ENCODE peak calls at places on chromosomes 16 and 17, in eight cellular contexts. A, T, O, L, U, H, E and Q are unnamed samples.

GRCh38 chr17:925846-926245 is 53.7 kb downstream of the NXN start:
- DNase-seq in A (no peak), T (no peak), O (no peak), L (no peak), U (no peak), H (no peak), E (no peak), Q (no peak)

GRCh38 chr17:32936894-32937500 is 9.0 kb downstream of the TMEM98 start:
- DNase-seq in A (peak), T (peak), O (peak), L (no peak), U (peak), H (peak), E (peak), Q (peak)

GRCh38 chr17:78268960-78269892 is 37.8 kb downstream of the TMEM235 start:
- DNase-seq in A (peak), T (no peak), O (peak), L (no peak), U (no peak), H (peak), E (no peak), Q (no peak)

GRCh38 chr16:10616744-10617640 is 36.6 kb upstream of the EMP2 start:
- DNase-seq in A (peak), T (no peak), O (peak), L (no peak), U (no peak), H (peak), E (peak), Q (no peak)

GRCh38 chr17:39612935-39613465 is 5.3 kb upstream of the NEUROD2 start:
- DNase-seq in A (no peak), T (no peak), O (no peak), L (no peak), U (no peak), H (no peak), E (no peak), Q (no peak)

GRCh38 chr16:11461595-11461990 is 116.3 kb downstream of the RMI2 start:
- DNase-seq in A (no peak), T (no peak), O (no peak), L (no peak), U (no peak), H (no peak), E (no peak), Q (no peak)

GRCh38 chr16:2040450-2041105 is 7.1 kb downstream of the NTHL1 start:
- DNase-seq in A (no peak), T (no peak), O (no peak), L (no peak), U (peak), H (no peak), E (peak), Q (no peak)

GRCh38 chr17:27807567-27808470 is 7.5 kb upstream of the NOS2 start:
- DNase-seq in A (peak), T (peak), O (no peak), L (no peak), U (peak), H (no peak), E (peak), Q (no peak)

GRCh38 chr16:85446846-85447656 is 166.1 kb upstream of the GSE1 start:
- DNase-seq in A (no peak), T (peak), O (no peak), L (no peak), U (no peak), H (no peak), E (no peak), Q (no peak)
- TF ChIP-seq CTCF in A (no peak), T (no peak), O (no peak), L (no peak), U (no peak), H (no peak), E (no peak), Q (no peak)

DNA sequence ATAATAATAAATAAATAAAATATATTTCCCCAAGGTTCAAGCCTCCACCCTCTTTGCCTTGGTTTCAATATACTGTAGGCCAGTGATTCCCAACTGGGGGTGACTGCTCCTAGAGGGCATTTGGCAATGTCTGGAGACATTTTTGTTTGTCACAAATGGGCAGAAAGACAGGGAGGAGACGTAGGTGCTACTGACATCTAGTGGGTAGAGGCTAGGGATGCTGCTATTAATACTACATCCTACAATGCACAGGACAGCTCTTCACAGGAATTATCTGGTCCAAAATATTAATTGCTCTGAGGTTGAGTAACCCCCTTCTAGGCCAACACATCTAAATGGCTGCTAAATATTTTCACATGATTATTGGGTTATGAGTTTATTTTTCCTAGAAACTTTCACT is 12.8 kb upstream of the PRR14 start:
- DNase-seq in A (peak), T (no peak), O (no peak), L (no peak), U (no peak), H (peak), E (no peak), Q (no peak)
- TF ChIP-seq CTCF in A (peak), T (peak), O (peak), L (peak), U (no peak), H (peak), E (peak), Q (peak)

DNA sequence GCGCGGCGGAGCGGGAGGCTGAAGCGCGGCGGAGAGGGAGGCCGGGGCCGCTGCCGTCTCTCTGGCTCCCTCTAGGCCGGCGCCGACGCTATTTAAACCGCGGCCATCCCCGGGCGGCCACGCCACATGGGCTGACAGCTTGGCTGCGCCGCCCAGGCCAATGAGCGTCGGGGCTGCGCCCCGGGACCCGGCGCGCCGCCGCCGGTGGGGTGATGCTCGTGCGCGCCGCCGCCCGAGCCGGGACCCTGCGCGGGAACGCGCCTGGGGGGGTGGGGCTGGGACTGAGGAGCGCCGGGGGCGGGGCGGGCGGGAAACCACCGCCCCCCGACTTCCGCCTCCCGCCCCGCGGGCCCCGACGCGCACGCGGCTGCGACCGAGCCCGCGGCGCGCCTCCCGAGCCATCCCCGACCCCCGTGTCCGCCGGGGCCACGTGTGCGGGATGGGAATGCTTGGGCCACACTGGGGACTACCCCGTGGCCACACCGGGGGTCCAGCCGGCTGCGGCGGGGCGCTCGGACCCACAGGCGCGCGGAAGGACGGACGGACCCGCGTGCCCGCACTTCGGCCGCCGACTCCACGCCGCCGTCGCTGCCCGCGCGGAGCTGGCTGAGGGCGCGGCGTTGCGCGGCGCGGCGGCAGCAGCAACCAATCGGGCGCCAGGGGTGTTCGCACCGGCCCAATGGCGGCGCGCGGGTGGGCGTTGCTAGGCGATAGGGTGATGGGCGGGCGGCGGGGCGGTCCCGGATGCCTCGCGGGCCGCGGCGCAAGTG is at the start of gene FASN:
- DNase-seq in A (peak), T (peak), O (peak), L (peak), U (peak), H (peak), E (peak), Q (peak)
- TF ChIP-seq CTCF in A (peak), T (peak), O (no peak), L (peak), U (no peak), H (peak), E (peak), Q (peak)

GRCh38 chr17:8672326-8672725 is 41.8 kb upstream of the MYH10 start:
- DNase-seq in A (no peak), T (no peak), O (no peak), L (no peak), U (no peak), H (no peak), E (no peak), Q (no peak)

GRCh38 chr17:8670486-8670885 is 40.0 kb upstream of the MYH10 start:
- DNase-seq in A (no peak), T (no peak), O (no peak), L (no peak), U (no peak), H (peak), E (no peak), Q (no peak)

GRCh38 chr17:8675306-8675705 is 44.8 kb upstream of the MYH10 start:
- DNase-seq in A (no peak), T (no peak), O (no peak), L (no peak), U (no peak), H (no peak), E (no peak), Q (no peak)

GRCh38 chr17:8674344-8675305 is 44.1 kb upstream of the MYH10 start:
- DNase-seq in A (peak), T (peak), O (no peak), L (no peak), U (no peak), H (peak), E (no peak), Q (no peak)

DNA sequence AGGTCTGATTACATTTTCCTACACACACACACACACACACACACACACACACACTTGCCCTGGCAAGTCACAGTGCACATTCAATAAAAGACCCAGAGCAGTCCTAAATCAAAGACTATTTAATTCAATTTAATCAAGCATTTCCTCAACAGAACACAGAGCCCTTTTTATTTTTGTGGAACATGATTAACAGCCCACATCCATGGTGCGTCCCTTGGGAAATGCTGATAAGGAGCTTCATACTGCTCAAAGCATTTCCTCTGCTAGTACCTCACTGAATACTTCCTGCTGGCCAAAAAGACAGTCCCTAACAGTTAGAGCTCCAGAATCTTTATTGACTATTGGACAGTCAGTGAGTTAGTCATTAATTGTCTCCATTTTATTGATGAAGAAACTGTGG is 43.1 kb upstream of the MYH10 start:
- DNase-seq in A (no peak), T (peak), O (peak), L (no peak), U (no peak), H (peak), E (no peak), Q (no peak)
- TF ChIP-seq CTCF in A (no peak), T (no peak), O (no peak), L (no peak), U (no peak), H (no peak), E (no peak), Q (no peak)

DNA sequence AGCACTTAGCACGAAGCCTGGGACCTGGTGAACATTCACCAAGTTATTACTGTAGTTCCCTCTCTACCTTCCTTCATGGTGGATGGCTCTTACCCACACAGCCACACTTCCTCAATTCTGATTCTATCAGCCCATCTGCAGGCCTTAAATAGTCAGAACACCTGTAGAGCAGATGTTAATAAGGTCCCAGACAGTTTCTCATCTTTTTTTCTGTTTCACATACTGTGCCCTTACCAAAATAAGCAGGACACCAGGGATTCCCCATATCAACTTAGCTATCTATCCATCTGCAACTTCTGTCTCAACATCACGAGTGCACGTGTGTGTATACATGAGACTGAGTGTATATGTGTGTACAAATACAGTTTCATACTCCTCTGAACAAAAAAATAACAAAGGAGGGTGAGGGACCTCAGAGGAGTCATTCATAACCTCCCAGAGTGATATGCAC is 2.8 kb downstream of the RECQL5 start:
- DNase-seq in A (no peak), T (no peak), O (no peak), L (no peak), U (no peak), H (no peak), E (no peak), Q (no peak)
- TF ChIP-seq CTCF in A (no peak), T (no peak), O (no peak), L (no peak), U (no peak), H (no peak), E (no peak), Q (no peak)

GRCh38 chr17:41417576-41418015 is 6.8 kb downstream of the KRT37 start:
- DNase-seq in A (peak), T (no peak), O (no peak), L (no peak), U (no peak), H (peak), E (no peak), Q (peak)
- TF ChIP-seq CTCF in A (peak), T (peak), O (no peak), L (peak), U (peak), H (peak), E (no peak), Q (peak)